ENCODE peak calls at places on chromosomes 12 and 14, in six cellular contexts. One of them, this sample, is unnamed. For H3K4me1, the result is how much of the 10 kb centered on the place peaks cover.

GRCh38 chr12:104605685-104606084 is 148.9 kb downstream of the CHST11 start:
- DNase-seq in suprapubic skin: peak
- DNase-seq in HepG2: no peak
- DNase-seq in transverse colon: peak
- DNase-seq in K562: no peak
- DNase-seq in stomach: no peak
- DNase-seq in this sample: peak

GRCh38 chr14:55198749-55199148 is 7.4 kb upstream of the DLGAP5 start:
- DNase-seq in K562: no peak
- DNase-seq in transverse colon: no peak
- DNase-seq in stomach: no peak
- DNase-seq in HepG2: no peak
- DNase-seq in suprapubic skin: no peak
- DNase-seq in this sample: no peak

GRCh38 chr14:24662753-24663152 is 28.8 kb upstream of the GZMB start:
- DNase-seq in K562: no peak
- DNase-seq in transverse colon: no peak
- DNase-seq in suprapubic skin: no peak
- DNase-seq in HepG2: no peak
- DNase-seq in stomach: no peak
- DNase-seq in this sample: no peak

GRCh38 chr12:2170376-2170775 is 117.6 kb downstream of the CACNA1C start:
- DNase-seq in HepG2: no peak
- DNase-seq in K562: no peak
- DNase-seq in transverse colon: no peak
- DNase-seq in suprapubic skin: no peak
- DNase-seq in stomach: no peak
- DNase-seq in this sample: peak

GRCh38 chr14:101721951-101722661 is 39.4 kb upstream of the PPP2R5C start:
- DNase-seq in stomach: peak
- DNase-seq in HepG2: peak
- DNase-seq in suprapubic skin: peak
- DNase-seq in K562: no peak
- DNase-seq in transverse colon: peak
- DNase-seq in this sample: no peak

GRCh38 chr12:9925746-9926393 is 6.3 kb downstream of the CLEC2A start:
- DNase-seq in K562: no peak
- DNase-seq in stomach: no peak
- DNase-seq in HepG2: peak
- DNase-seq in transverse colon: no peak
- DNase-seq in suprapubic skin: no peak
- DNase-seq in this sample: no peak

GRCh38 chr12:105860556-105861207 is 278.1 kb downstream of the NUAK1 start:
- DNase-seq in stomach: no peak
- DNase-seq in transverse colon: no peak
- DNase-seq in suprapubic skin: no peak
- DNase-seq in K562: no peak
- DNase-seq in HepG2: peak
- DNase-seq in this sample: no peak

GRCh38 chr12:113208041-113208934 is 13.0 kb upstream of the TPCN1 start:
- DNase-seq in suprapubic skin: no peak
- DNase-seq in K562: no peak
- DNase-seq in HepG2: no peak
- DNase-seq in transverse colon: peak
- DNase-seq in stomach: peak
- DNase-seq in this sample: peak

GRCh38 chr14:103101964-103102688 is 7.6 kb downstream of the EXOC3L4 start:
- DNase-seq in suprapubic skin: no peak
- DNase-seq in HepG2: no peak
- DNase-seq in stomach: no peak
- DNase-seq in K562: no peak
- DNase-seq in transverse colon: no peak
- DNase-seq in this sample: no peak

GRCh38 chr12:130104596-130105253 is 57.5 kb upstream of the FZD10 start:
- DNase-seq in transverse colon: no peak
- DNase-seq in HepG2: no peak
- DNase-seq in K562: no peak
- DNase-seq in suprapubic skin: no peak
- DNase-seq in stomach: no peak
- DNase-seq in this sample: no peak

GRCh38 chr12:58502236-58502635 is 418.1 kb downstream of the LRIG3 start:
- DNase-seq in HepG2: no peak
- DNase-seq in transverse colon: no peak
- DNase-seq in suprapubic skin: no peak
- DNase-seq in K562: no peak
- DNase-seq in stomach: no peak
- DNase-seq in this sample: no peak
- TF ChIP-seq POLR2AphosphoS5 in HepG2: no peak
- TF ChIP-seq POLR2AphosphoS5 in transverse colon: no peak
- TF ChIP-seq POLR2AphosphoS5 in suprapubic skin: no peak
- TF ChIP-seq POLR2AphosphoS5 in K562: no peak
- TF ChIP-seq POLR2AphosphoS5 in stomach: no peak
- TF ChIP-seq POLR2AphosphoS5 in this sample: no peak

GRCh38 chr14:52740751-52741150 is 10.8 kb downstream of the STYX start:
- DNase-seq in stomach: no peak
- DNase-seq in K562: no peak
- DNase-seq in transverse colon: no peak
- DNase-seq in HepG2: no peak
- DNase-seq in suprapubic skin: no peak
- DNase-seq in this sample: no peak
- H3K4me1 ChIP-seq in stomach: under half
- H3K4me1 ChIP-seq in K562: under half
- H3K4me1 ChIP-seq in transverse colon: under half
- H3K4me1 ChIP-seq in HepG2: under half
- H3K4me1 ChIP-seq in suprapubic skin: under half
- H3K4me1 ChIP-seq in this sample: under half

DNA sequence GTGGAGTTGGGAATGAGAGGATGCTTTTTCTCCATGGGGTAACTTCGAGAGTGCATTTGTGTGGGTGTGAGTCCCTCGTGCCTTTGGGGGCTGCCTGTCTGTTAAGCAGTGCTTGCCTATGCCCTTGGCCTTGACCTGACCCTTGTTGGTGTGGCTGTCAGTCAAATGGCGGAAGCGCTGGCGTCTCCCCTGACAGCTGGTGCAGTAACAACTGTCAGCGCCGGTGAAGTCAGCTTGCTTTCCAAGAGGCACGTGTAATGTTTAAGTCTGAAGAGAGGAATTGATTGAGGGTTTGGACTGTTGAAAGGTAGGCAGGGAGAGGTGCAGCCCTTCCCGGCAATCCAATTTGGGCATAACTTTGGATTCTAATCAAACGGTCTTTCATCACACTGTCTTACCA is 211.3 kb downstream of the AACS start:
- DNase-seq in HepG2: no peak
- DNase-seq in K562: no peak
- DNase-seq in stomach: no peak
- DNase-seq in suprapubic skin: no peak
- DNase-seq in transverse colon: no peak
- DNase-seq in this sample: no peak
- TF ChIP-seq EP300 in HepG2: no peak
- TF ChIP-seq EP300 in K562: no peak
- TF ChIP-seq EP300 in stomach: no peak
- TF ChIP-seq EP300 in suprapubic skin: no peak
- TF ChIP-seq EP300 in transverse colon: no peak
- TF ChIP-seq EP300 in this sample: no peak

GRCh38 chr12:71338933-71339332 is 100.7 kb upstream of the LGR5 start:
- DNase-seq in suprapubic skin: no peak
- DNase-seq in K562: no peak
- DNase-seq in transverse colon: no peak
- DNase-seq in HepG2: no peak
- DNase-seq in stomach: no peak
- DNase-seq in this sample: no peak

GRCh38 chr12:71335668-71336257 is 103.8 kb upstream of the LGR5 start:
- DNase-seq in HepG2: no peak
- DNase-seq in transverse colon: no peak
- DNase-seq in K562: no peak
- DNase-seq in suprapubic skin: no peak
- DNase-seq in stomach: no peak
- DNase-seq in this sample: no peak

DNA sequence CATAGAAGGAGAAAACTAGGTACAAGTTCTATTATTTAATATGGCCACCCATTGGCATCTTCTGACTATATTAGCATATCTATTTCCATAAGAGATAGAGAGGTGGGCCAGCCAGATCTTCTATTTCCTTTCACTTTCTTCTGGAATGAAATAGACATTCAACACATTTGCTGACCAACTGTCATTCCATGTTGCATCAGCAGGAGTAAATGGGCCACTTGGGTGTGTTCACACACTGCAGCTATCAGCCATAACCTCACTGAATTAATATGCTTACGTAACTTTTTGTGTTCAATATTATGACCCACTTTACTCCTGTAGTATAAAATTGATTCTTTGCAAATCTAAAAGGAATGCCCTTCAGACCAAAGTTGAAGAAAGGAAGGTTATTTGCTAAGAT is 106.2 kb upstream of the LGR5 start:
- DNase-seq in stomach: no peak
- DNase-seq in K562: no peak
- DNase-seq in transverse colon: no peak
- DNase-seq in suprapubic skin: no peak
- DNase-seq in HepG2: no peak
- DNase-seq in this sample: no peak
- TF ChIP-seq POLR2AphosphoS5 in stomach: no peak
- TF ChIP-seq POLR2AphosphoS5 in K562: no peak
- TF ChIP-seq POLR2AphosphoS5 in transverse colon: no peak
- TF ChIP-seq POLR2AphosphoS5 in suprapubic skin: no peak
- TF ChIP-seq POLR2AphosphoS5 in HepG2: no peak
- TF ChIP-seq POLR2AphosphoS5 in this sample: no peak

GRCh38 chr12:47778842-47779241 is 5.8 kb downstream of the SLC48A1 start:
- DNase-seq in suprapubic skin: peak
- DNase-seq in transverse colon: no peak
- DNase-seq in HepG2: no peak
- DNase-seq in stomach: no peak
- DNase-seq in K562: no peak
- DNase-seq in this sample: peak
- H3K4me1 ChIP-seq in suprapubic skin: half or more
- H3K4me1 ChIP-seq in transverse colon: under half
- H3K4me1 ChIP-seq in HepG2: under half
- H3K4me1 ChIP-seq in stomach: half or more
- H3K4me1 ChIP-seq in K562: under half
- H3K4me1 ChIP-seq in this sample: half or more

DNA sequence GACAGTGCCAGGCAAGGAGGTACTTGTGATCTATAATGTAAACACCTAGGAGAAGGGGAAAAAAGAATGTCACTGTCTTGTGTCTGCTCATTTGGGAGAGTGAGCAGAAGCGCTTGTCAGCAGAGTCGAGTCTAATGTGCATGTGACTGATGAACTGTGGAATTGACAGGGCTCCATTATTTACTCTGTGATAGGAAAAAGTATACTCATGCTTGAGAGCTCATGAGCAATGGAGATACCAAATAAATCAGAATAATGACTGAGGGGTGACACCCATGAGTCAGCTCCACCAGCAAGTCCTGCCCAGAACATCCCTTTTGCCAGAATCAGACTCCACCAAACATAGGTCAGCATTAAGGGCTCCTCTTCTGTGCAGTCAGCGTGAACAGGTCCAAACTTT is 29.3 kb upstream of the WSCD2 start:
- DNase-seq in K562: no peak
- DNase-seq in stomach: no peak
- DNase-seq in suprapubic skin: no peak
- DNase-seq in transverse colon: no peak
- DNase-seq in HepG2: no peak
- DNase-seq in this sample: no peak
- TF ChIP-seq EP300 in K562: no peak
- TF ChIP-seq EP300 in stomach: no peak
- TF ChIP-seq EP300 in suprapubic skin: no peak
- TF ChIP-seq EP300 in transverse colon: no peak
- TF ChIP-seq EP300 in HepG2: no peak
- TF ChIP-seq EP300 in this sample: no peak

This sample was measured in sigmoid colon.